ENCODE peak calls at places on chromosomes 13 and 19, in five cellular contexts. One of them, this sample, is unnamed.

GRCh38 chr19:33553530-33554310 is 32.1 kb upstream of the PEPD start:
- DNase-seq in body of pancreas: no peak
- DNase-seq in ovary: no peak
- DNase-seq in prostate gland: no peak
- DNase-seq in heart left ventricle: no peak
- DNase-seq in this sample: no peak

GRCh38 chr13:95643471-95643813 is 1.1 kb downstream of the DZIP1 start:
- DNase-seq in body of pancreas: no peak
- DNase-seq in ovary: peak; percentile 23
- DNase-seq in prostate gland: no peak
- DNase-seq in heart left ventricle: no peak
- DNase-seq in this sample: peak; percentile 19

GRCh38 chr13:77728265-77728966 is 30.9 kb downstream of the SLAIN1 start:
- DNase-seq in body of pancreas: no peak
- DNase-seq in ovary: no peak
- DNase-seq in prostate gland: no peak
- DNase-seq in heart left ventricle: no peak
- DNase-seq in this sample: no peak

GRCh38 chr19:1140272-1140671 is 33.8 kb downstream of the SBNO2 start:
- DNase-seq in body of pancreas: no peak
- DNase-seq in ovary: no peak
- DNase-seq in prostate gland: no peak
- DNase-seq in heart left ventricle: no peak
- DNase-seq in this sample: no peak

GRCh38 chr13:41006951-41007350 is 12.2 kb downstream of the ELF1 start:
- DNase-seq in body of pancreas: no peak
- DNase-seq in ovary: no peak
- DNase-seq in prostate gland: no peak
- DNase-seq in heart left ventricle: no peak
- DNase-seq in this sample: no peak

GRCh38 chr13:90793261-90793785 is 554.2 kb upstream of the MIR17HG start:
- DNase-seq in body of pancreas: no peak
- DNase-seq in ovary: no peak
- DNase-seq in prostate gland: no peak
- DNase-seq in heart left ventricle: no peak
- DNase-seq in this sample: no peak

GRCh38 chr13:79287994-79288795 is 117.9 kb downstream of the RBM26 start:
- DNase-seq in body of pancreas: no peak
- DNase-seq in ovary: no peak
- DNase-seq in prostate gland: no peak
- DNase-seq in heart left ventricle: no peak
- DNase-seq in this sample: no peak

GRCh38 chr13:37715606-37716015 is 117.0 kb upstream of the POSTN start:
- DNase-seq in body of pancreas: no peak
- DNase-seq in ovary: no peak
- DNase-seq in prostate gland: no peak
- DNase-seq in heart left ventricle: no peak
- DNase-seq in this sample: no peak

GRCh38 chr13:21542563-21542962 is 61.4 kb downstream of the MICU2 start:
- DNase-seq in body of pancreas: no peak
- DNase-seq in ovary: no peak
- DNase-seq in prostate gland: no peak
- DNase-seq in heart left ventricle: no peak
- DNase-seq in this sample: no peak
- H3K4me1 ChIP-seq in body of pancreas: peaks cover 17% of the 10 kb centered on the region
- H3K4me1 ChIP-seq in ovary: no peaks in the 10 kb centered on the region
- H3K4me1 ChIP-seq in prostate gland: no peaks in the 10 kb centered on the region
- H3K4me1 ChIP-seq in heart left ventricle: peaks cover 34% of the 10 kb centered on the region
- H3K4me1 ChIP-seq in this sample: no peaks in the 10 kb centered on the region

GRCh38 chr13:102667023-102667422 is 27.8 kb downstream of the METTL21C start:
- DNase-seq in body of pancreas: no peak
- DNase-seq in ovary: no peak
- DNase-seq in prostate gland: no peak
- DNase-seq in heart left ventricle: no peak
- DNase-seq in this sample: no peak

GRCh38 chr13:102670130-102670529 is 24.7 kb downstream of the METTL21C start:
- DNase-seq in body of pancreas: no peak
- DNase-seq in ovary: no peak
- DNase-seq in prostate gland: no peak
- DNase-seq in heart left ventricle: no peak
- DNase-seq in this sample: no peak

GRCh38 chr13:102667911-102668310 is 26.9 kb downstream of the METTL21C start:
- DNase-seq in body of pancreas: no peak
- DNase-seq in ovary: no peak
- DNase-seq in prostate gland: no peak
- DNase-seq in heart left ventricle: no peak
- DNase-seq in this sample: no peak
- H3K4me3 ChIP-seq in body of pancreas: no peak overlapping the region
- H3K4me3 ChIP-seq in ovary: no peak overlapping the region
- H3K4me3 ChIP-seq in prostate gland: no peak overlapping the region
- H3K4me3 ChIP-seq in heart left ventricle: no peak overlapping the region
- H3K4me3 ChIP-seq in this sample: no peak overlapping the region

GRCh38 chr19:41218615-41219507 is at the start of gene AXL:
- DNase-seq in body of pancreas: peak; percentile 28
- DNase-seq in ovary: peak; percentile 84
- DNase-seq in prostate gland: peak; percentile 88
- DNase-seq in heart left ventricle: peak; percentile 88
- DNase-seq in this sample: peak; percentile 83
- TF ChIP-seq POLR2A in body of pancreas: peak; percentile 29
- TF ChIP-seq POLR2A in ovary: peak; percentile 38
- TF ChIP-seq POLR2A in prostate gland: peak; percentile 68
- TF ChIP-seq POLR2A in heart left ventricle: peak; percentile 52
- TF ChIP-seq POLR2A in this sample: no peak

GRCh38 chr19:18157465-18158063 is 4.6 kb downstream of the PIK3R2 start:
- DNase-seq in body of pancreas: peak; percentile 64
- DNase-seq in ovary: peak; percentile 59
- DNase-seq in prostate gland: peak; percentile 72
- DNase-seq in heart left ventricle: no peak
- DNase-seq in this sample: peak; percentile 64

GRCh38 chr19:18158471-18158870 is 5.5 kb downstream of the PIK3R2 start:
- DNase-seq in body of pancreas: no peak
- DNase-seq in ovary: no peak
- DNase-seq in prostate gland: no peak
- DNase-seq in heart left ventricle: no peak
- DNase-seq in this sample: no peak

GRCh38 chr19:18155095-18156087 is 2.4 kb downstream of the PIK3R2 start:
- DNase-seq in body of pancreas: no peak
- DNase-seq in ovary: no peak
- DNase-seq in prostate gland: no peak
- DNase-seq in heart left ventricle: no peak
- DNase-seq in this sample: no peak

GRCh38 chr19:18156841-18157464 is 4.0 kb downstream of the PIK3R2 start:
- DNase-seq in body of pancreas: peak; percentile 96
- DNase-seq in ovary: peak; percentile 97
- DNase-seq in prostate gland: peak; percentile 88
- DNase-seq in heart left ventricle: peak; percentile 95
- DNase-seq in this sample: peak; percentile 96

GRCh38 chr19:18156268-18156667 is 3.3 kb downstream of the PIK3R2 start:
- DNase-seq in body of pancreas: no peak
- DNase-seq in ovary: no peak
- DNase-seq in prostate gland: no peak
- DNase-seq in heart left ventricle: no peak
- DNase-seq in this sample: no peak
- H3K4me1 ChIP-seq in body of pancreas: peaks cover 63% of the 10 kb centered on the region
- H3K4me1 ChIP-seq in ovary: peaks cover 22% of the 10 kb centered on the region
- H3K4me1 ChIP-seq in prostate gland: peaks cover 21% of the 10 kb centered on the region
- H3K4me1 ChIP-seq in heart left ventricle: peaks cover 64% of the 10 kb centered on the region
- H3K4me1 ChIP-seq in this sample: peaks cover 40% of the 10 kb centered on the region

GRCh38 chr13:33017410-33017929 is 1.2 kb downstream of the KL start:
- DNase-seq in body of pancreas: no peak
- DNase-seq in ovary: no peak
- DNase-seq in prostate gland: no peak
- DNase-seq in heart left ventricle: peak; percentile 57
- DNase-seq in this sample: peak; percentile 20
- H3K4me3 ChIP-seq in body of pancreas: no peak overlapping the region
- H3K4me3 ChIP-seq in ovary: no peak overlapping the region
- H3K4me3 ChIP-seq in prostate gland: peak overlapping the region; percentile 33
- H3K4me3 ChIP-seq in heart left ventricle: peak overlapping the region; percentile 54
- H3K4me3 ChIP-seq in this sample: peak overlapping the region; percentile 53

GRCh38 chr19:45717983-45718650 is 12.6 kb downstream of the FBXO46 start:
- DNase-seq in body of pancreas: peak; percentile 36
- DNase-seq in ovary: peak; percentile 49
- DNase-seq in prostate gland: no peak
- DNase-seq in heart left ventricle: no peak
- DNase-seq in this sample: peak; percentile 41
- TF ChIP-seq POLR2A in body of pancreas: no peak
- TF ChIP-seq POLR2A in ovary: no peak
- TF ChIP-seq POLR2A in prostate gland: no peak
- TF ChIP-seq POLR2A in heart left ventricle: no peak
- TF ChIP-seq POLR2A in this sample: no peak

DNA sequence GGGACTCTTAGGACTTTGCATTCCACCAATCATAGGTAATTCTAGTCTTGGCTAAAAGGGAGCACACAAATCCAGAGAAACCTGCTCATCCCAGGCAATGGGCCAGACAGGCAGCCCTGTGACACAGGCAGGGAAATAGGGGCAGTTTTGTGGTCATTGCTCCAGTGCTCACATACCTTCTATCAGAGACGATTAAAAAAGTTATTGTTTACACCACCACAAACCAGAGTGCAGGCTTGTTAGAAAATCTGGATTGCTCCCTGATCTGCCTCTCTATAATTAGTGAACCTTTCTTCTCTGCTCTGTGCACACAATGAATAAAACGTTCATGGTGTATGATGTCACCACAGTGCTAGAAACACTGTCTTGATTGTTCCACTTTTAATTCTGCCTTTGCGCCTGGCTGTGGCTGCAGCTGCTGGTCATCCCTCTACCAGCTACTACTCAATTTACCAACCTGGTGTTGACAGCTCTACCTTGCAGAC is 121.6 kb upstream of the SPATA13 start:
- DNase-seq in body of pancreas: peak; percentile 55
- DNase-seq in ovary: no peak
- DNase-seq in prostate gland: peak; percentile 47
- DNase-seq in heart left ventricle: no peak
- DNase-seq in this sample: no peak
- H3K4me1 ChIP-seq in body of pancreas: peaks cover 47% of the 10 kb centered on the region
- H3K4me1 ChIP-seq in ovary: peaks cover 25% of the 10 kb centered on the region
- H3K4me1 ChIP-seq in prostate gland: no peaks in the 10 kb centered on the region
- H3K4me1 ChIP-seq in heart left ventricle: no peaks in the 10 kb centered on the region
- H3K4me1 ChIP-seq in this sample: peaks cover 14% of the 10 kb centered on the region